ENCODE peak calls at places on chromosomes 6 and 20, in five cellular contexts. D, F, Y, P and K are unnamed samples.

GRCh38 chr6:12472601-12473038 is 182.5 kb downstream of the EDN1 start:
- DNase-seq in F (no peak), D (peak), Y (peak), P (peak), K (peak)

GRCh38 chr6:152750694-152751093 is at the start of gene VIP:
- DNase-seq in Y (peak), D (peak), F (peak), P (peak), K (peak)

GRCh38 chr20:5780233-5781217 is 30.3 kb downstream of the SHLD1 start:
- DNase-seq in P (no peak), F (no peak), D (no peak), Y (peak), K (peak)

GRCh38 chr6:169115632-169116031 is 138.0 kb downstream of the THBS2 start:
- DNase-seq in Y (peak), F (no peak), D (no peak), P (no peak), K (no peak)

GRCh38 chr6:106360989-106361430 is 493 bp downstream of the CRYBG1 start:
- DNase-seq in Y (no peak), D (peak), F (peak), P (no peak), K (peak)

GRCh38 chr20:58825450-58825849 is 25.3 kb downstream of the GNAS-AS1 start:
- DNase-seq in F (no peak), D (no peak), Y (no peak), P (no peak), K (no peak)

GRCh38 chr6:142843344-142843743 is 101.6 kb downstream of the HIVEP2 start:
- DNase-seq in D (no peak), Y (no peak), F (no peak), P (no peak), K (peak)

GRCh38 chr6:168132531-168133184 is 53.6 kb upstream of the FRMD1 start:
- DNase-seq in Y (peak), P (peak), D (peak), F (peak), K (peak)

GRCh38 chr6:156590482-156590881 is 186.7 kb upstream of the ARID1B start:
- DNase-seq in Y (no peak), F (no peak), P (no peak), D (peak), K (no peak)

GRCh38 chr20:46694484-46694883 is 5.2 kb upstream of the TP53RK start:
- DNase-seq in F (no peak), P (no peak), Y (peak), D (peak), K (no peak)

GRCh38 chr6:3382399-3383279 is 74.2 kb downstream of the SLC22A23 start:
- DNase-seq in D (no peak), Y (peak), P (peak), F (no peak), K (no peak)

GRCh38 chr6:76003115-76003514 is 69.3 kb downstream of the IMPG1 start:
- DNase-seq in F (no peak), D (no peak), P (no peak), Y (no peak), K (no peak)

GRCh38 chr20:40688129-40689099 is 622 bp downstream of the MAFB start:
- DNase-seq in P (no peak), Y (peak), F (peak), D (no peak), K (peak)

GRCh38 chr20:58017237-58017969 is 211.1 kb downstream of the ANKRD60 start:
- DNase-seq in P (peak), D (no peak), F (peak), Y (peak), K (no peak)

GRCh38 chr6:170305772-170306323 is 710 bp upstream of the FAM120B start:
- DNase-seq in Y (no peak), P (no peak), D (no peak), F (no peak), K (no peak)

GRCh38 chr6:56875961-56876360 is 78.9 kb upstream of the BEND6 start:
- DNase-seq in D (no peak), Y (peak), F (no peak), P (peak), K (no peak)

GRCh38 chr6:110518281-110518623 is 41.8 kb upstream of the SLC22A16 start:
- DNase-seq in P (peak), F (no peak), Y (peak), D (peak), K (peak)

GRCh38 chr6:79394690-79395089 is 142.5 kb downstream of the LCA5 start:
- DNase-seq in D (no peak), Y (no peak), P (no peak), F (no peak), K (no peak)

GRCh38 chr6:159117031-159117430 is 52.2 kb upstream of the FNDC1 start:
- DNase-seq in F (no peak), D (no peak), Y (peak), P (no peak), K (no peak)

GRCh38 chr6:72035483-72035882 is 149.1 kb downstream of the RIMS1 start:
- DNase-seq in D (no peak), F (no peak), P (no peak), Y (no peak), K (no peak)

DNA sequence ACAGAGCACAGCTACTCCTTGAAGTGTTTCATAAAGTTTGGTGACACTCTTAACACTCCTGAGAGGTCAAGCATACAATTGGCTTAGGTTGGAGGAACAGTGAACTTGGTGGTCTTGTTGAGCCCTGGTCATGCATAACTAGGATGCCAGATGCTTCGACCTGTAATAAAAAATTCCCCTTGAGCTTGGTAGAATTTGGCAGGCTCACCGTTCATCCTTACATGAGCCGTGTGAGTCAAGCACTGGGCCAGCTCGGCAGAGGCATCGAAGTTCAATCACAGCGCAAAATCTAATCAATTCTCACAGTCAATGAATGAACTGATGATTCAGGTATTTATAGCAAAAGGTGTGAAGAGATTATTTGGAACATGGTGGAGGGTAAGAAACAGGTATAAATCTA is 33.7 kb downstream of the CYP24A1 start:
- DNase-seq in Y (no peak), P (no peak), F (no peak), D (no peak), K (no peak)
- H3K9ac ChIP-seq in Y (no peak), P (no peak), F (no peak), D (no peak), K (no peak)

DNA sequence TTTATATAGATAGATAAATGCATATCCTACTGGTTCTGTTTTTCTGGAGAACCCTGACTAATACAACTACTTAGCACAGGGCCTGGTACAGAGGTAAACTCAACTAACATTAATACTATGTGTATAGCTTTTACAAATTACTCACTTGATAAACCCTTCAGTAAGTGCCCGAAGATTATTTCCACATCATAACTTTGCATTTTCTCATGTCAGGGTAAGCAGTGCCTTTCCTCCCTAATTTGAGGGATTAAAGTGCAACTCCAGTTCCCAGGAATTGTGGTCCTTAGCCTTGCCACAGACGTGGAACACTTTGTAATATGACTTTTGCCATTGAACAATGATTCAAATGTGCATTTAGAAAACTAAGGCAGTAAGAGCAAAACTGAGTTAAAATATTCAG is 147.5 kb upstream of the SMLR1 start:
- DNase-seq in Y (no peak), F (no peak), D (no peak), P (no peak), K (peak)
- H3K9ac ChIP-seq in Y (no peak), F (no peak), D (no peak), P (no peak), K (peak)

GRCh38 chr20:24531626-24532419 is 62.4 kb downstream of the SYNDIG1 start:
- DNase-seq in F (no peak), D (no peak), Y (no peak), P (no peak), K (no peak)

GRCh38 chr20:24537210-24537609 is 67.8 kb downstream of the SYNDIG1 start:
- DNase-seq in P (no peak), Y (no peak), F (no peak), D (no peak), K (no peak)

GRCh38 chr20:24535956-24536730 is 66.7 kb downstream of the SYNDIG1 start:
- DNase-seq in D (no peak), P (no peak), Y (no peak), F (no peak), K (no peak)

GRCh38 chr20:24533449-24533848 is 64.0 kb downstream of the SYNDIG1 start:
- DNase-seq in P (no peak), F (peak), Y (no peak), D (no peak), K (no peak)

GRCh38 chr20:24534282-24534681 is 64.9 kb downstream of the SYNDIG1 start:
- DNase-seq in Y (no peak), F (no peak), P (no peak), D (no peak), K (no peak)
- H3K9ac ChIP-seq in Y (no peak), F (no peak), P (no peak), D (no peak), K (no peak)

GRCh38 chr20:39082686-39083085 is 120.5 kb downstream of the DHX35 start:
- DNase-seq in Y (no peak), F (no peak), D (no peak), P (no peak), K (no peak)
- H3K9ac ChIP-seq in Y (no peak), F (no peak), D (no peak), P (no peak), K (no peak)

DNA sequence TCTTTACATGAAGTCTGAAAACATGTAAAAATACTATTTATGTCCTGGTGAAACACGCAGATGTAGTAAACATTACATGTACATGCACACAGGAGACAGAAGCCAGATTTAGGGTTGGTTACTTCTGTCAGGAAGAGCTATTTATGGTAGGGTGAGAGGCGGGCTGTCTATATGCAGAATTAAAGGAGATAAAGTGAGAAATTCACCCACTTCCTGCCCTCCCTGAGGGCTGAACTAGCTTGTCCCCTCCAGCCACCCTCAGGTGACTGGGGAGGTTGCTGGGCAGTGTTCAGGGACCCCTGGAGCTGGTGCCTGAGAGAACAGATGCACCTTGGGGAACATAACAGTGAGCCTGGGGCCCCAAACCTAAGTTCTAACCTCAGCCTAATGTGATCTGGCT is 1.1 kb downstream of the PI16 start:
- DNase-seq in D (no peak), Y (no peak), P (no peak), F (no peak), K (no peak)
- H3K9ac ChIP-seq in D (no peak), Y (no peak), P (no peak), F (no peak), K (no peak)

GRCh38 chr20:21355981-21356380 is 41.3 kb downstream of the NKX2-4 start:
- DNase-seq in P (no peak), Y (no peak), F (no peak), D (no peak), K (no peak)
- H3K9ac ChIP-seq in P (no peak), Y (no peak), F (no peak), D (no peak), K (no peak)